ENCODE peak calls at places on chromosomes 6 and 20, in seven cellular contexts. R is esophagus squamous epithelium, I is upper lobe of left lung, B is choroid plexus epithelial cell, A is MM.1S, J is uterus, H is left lung. O is an unnamed sample.

GRCh38 chr20:45817652-45818194 is 5.3 kb downstream of the UBE2C start:
- DNase-seq in R (no peak), I (peak), B (peak), A (no peak), J (no peak), H (no peak), O (no peak)

GRCh38 chr6:159762681-159763293 is 942 bp downstream of the ACAT2 start:
- DNase-seq in R (no peak), I (peak), B (peak), A (peak), J (no peak), H (no peak), O (no peak)

GRCh38 chr6:45351076-45351475 is 22.9 kb downstream of the RUNX2 start:
- DNase-seq in R (no peak), I (no peak), B (no peak), A (no peak), J (no peak), H (no peak), O (no peak)

GRCh38 chr20:1809611-1810510 is 85.3 kb upstream of the SIRPA start:
- DNase-seq in R (no peak), I (no peak), B (no peak), A (no peak), J (no peak), H (no peak), O (no peak)

GRCh38 chr6:40809627-40810026 is 222.5 kb upstream of the LRFN2 start:
- DNase-seq in R (no peak), I (no peak), B (no peak), A (no peak), J (no peak), H (no peak), O (no peak)

GRCh38 chr20:49969946-49970345 is 12.8 kb upstream of the SNAI1 start:
- DNase-seq in R (no peak), I (no peak), B (no peak), A (peak), J (no peak), H (no peak), O (no peak)

GRCh38 chr6:88302769-88303230 is 136.7 kb upstream of the CNR1 start:
- DNase-seq in R (no peak), I (no peak), B (peak), A (no peak), J (no peak), H (no peak), O (no peak)

GRCh38 chr6:138989098-138989983 is 1.3 kb upstream of the REPS1 start:
- DNase-seq in R (no peak), I (no peak), B (no peak), A (no peak), J (no peak), H (no peak), O (no peak)

GRCh38 chr6:98825602-98826230 is 8.7 kb upstream of the POU3F2 start:
- DNase-seq in R (no peak), I (no peak), B (no peak), A (no peak), J (no peak), H (peak), O (no peak)

GRCh38 chr6:134020543-134020942 is 31.9 kb downstream of the SLC2A12 start:
- DNase-seq in R (no peak), I (no peak), B (no peak), A (no peak), J (no peak), H (no peak), O (no peak)

GRCh38 chr20:39605908-39606307 is 643.8 kb downstream of the DHX35 start:
- DNase-seq in R (no peak), I (no peak), B (no peak), A (no peak), J (no peak), H (no peak), O (no peak)

GRCh38 chr6:16168858-16169257 is 40.0 kb downstream of the MYLIP start:
- DNase-seq in R (no peak), I (no peak), B (peak), A (peak), J (no peak), H (no peak), O (no peak)

GRCh38 chr6:136173519-136174507 is 76.3 kb downstream of the MTFR2 start:
- DNase-seq in R (no peak), I (no peak), B (peak), A (no peak), J (peak), H (no peak), O (no peak)

GRCh38 chr6:10416863-10417641 is 2.2 kb upstream of the TFAP2A start:
- DNase-seq in R (no peak), I (no peak), B (no peak), A (no peak), J (no peak), H (peak), O (no peak)

GRCh38 chr6:105519954-105520353 is 117.1 kb upstream of the PREP start:
- DNase-seq in R (no peak), I (no peak), B (peak), A (no peak), J (no peak), H (no peak), O (no peak)

GRCh38 chr20:60064554-60064953 is 106.3 kb downstream of the CDH26 start:
- DNase-seq in R (no peak), I (no peak), B (no peak), A (no peak), J (no peak), H (no peak), O (no peak)

DNA sequence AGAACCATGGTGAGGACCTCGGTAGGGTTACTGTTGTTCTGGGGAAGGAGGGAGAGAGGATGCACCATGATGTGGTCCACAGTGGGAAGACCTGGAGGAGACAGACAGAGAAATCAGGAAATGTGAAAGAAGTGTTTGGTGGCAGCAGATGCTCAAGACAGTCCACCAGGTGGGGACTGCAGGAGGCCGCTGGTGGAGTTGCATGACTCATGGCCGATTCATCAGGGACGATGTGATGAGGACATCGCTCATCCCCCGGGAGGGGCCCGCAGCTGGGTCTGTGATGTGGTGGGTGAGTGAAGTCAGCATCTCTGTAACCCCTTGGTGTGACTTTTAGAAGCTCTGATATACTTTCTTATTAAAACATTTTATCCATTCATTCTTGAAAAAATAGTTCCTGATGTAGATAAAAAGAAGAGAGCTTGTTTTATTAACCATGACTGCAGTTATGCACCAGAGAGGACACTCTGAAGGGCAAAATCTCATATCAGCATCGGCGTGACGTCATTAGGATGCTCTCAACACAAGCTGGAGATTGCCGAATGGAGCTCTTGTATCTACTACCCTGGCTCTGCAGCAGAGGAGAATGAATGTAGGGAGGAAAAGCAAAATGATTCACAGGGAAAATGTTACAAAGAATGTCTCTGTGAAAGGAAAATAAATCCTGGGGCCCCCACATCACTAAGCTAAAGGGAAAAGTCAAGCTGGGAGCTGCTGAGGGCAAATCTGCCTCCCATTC is 71.2 kb downstream of the RAMACL start:
- DNase-seq in R (no peak), I (no peak), B (peak), A (no peak), J (no peak), H (no peak), O (peak)
- TF ChIP-seq CTCF in R (peak), I (no peak), B (peak), A (no peak), J (no peak), H (no peak), O (no peak)

GRCh38 chr6:122405417-122405816 is 6.0 kb downstream of the HSF2 start:
- DNase-seq in R (no peak), I (no peak), B (no peak), A (no peak), J (no peak), H (no peak), O (no peak)
- TF ChIP-seq CTCF in R (peak), I (no peak), B (peak), A (no peak), J (no peak), H (no peak), O (no peak)

DNA sequence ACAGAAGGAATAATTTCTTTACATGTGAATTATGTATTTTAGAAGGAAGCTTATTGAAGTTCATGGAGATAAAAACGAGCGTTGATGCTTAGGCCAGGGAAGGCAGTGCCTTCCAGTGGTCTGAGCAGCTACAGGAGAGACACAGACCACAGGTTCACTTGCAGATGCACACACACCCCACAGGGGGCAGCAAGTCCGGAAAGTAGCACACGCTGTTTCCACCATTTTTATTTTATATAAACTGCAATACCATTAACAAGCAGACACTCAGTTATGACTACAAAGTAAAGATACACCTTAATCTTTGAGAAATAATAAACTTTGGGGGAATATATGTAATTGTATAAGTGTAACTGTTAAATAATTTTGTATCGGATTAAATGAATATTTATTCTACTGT is 13.5 kb upstream of the DACT2 start:
- DNase-seq in R (no peak), I (no peak), B (peak), A (no peak), J (no peak), H (no peak), O (no peak)
- TF ChIP-seq CTCF in R (peak), I (peak), B (peak), A (no peak), J (no peak), H (no peak), O (no peak)

DNA sequence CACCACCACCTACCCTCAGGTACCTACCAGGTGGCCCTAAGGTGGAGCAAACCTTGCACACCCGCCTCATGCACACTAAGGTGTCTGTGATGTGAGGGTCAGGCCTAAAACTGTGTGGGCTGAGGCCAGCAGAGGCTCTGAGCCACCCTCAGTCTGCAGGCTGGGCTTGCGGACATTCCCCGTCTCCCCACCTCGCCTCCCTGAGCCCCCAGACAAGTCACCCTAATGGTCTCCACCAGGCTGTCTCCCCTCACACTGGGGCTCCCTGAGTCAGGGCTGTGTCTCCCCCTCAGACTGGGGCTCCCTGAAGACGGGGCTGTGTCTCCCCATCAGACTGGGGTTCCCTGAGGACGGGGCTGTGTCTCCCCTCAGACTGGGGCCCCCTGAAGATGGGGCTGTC is 12.5 kb downstream of the PRPH2 start:
- DNase-seq in R (no peak), I (no peak), B (no peak), A (no peak), J (no peak), H (no peak), O (no peak)
- TF ChIP-seq CTCF in R (no peak), I (no peak), B (no peak), A (no peak), J (no peak), H (no peak), O (no peak)

GRCh38 chr6:109469591-109470189 is 13.3 kb downstream of the ZBTB24 start:
- DNase-seq in R (no peak), I (no peak), B (no peak), A (no peak), J (no peak), H (no peak), O (no peak)

GRCh38 chr6:109471105-109471810 is 11.8 kb downstream of the ZBTB24 start:
- DNase-seq in R (no peak), I (no peak), B (no peak), A (no peak), J (no peak), H (no peak), O (no peak)

GRCh38 chr6:109474995-109475394 is 8.0 kb downstream of the ZBTB24 start:
- DNase-seq in R (no peak), I (no peak), B (no peak), A (no peak), J (no peak), H (no peak), O (no peak)

GRCh38 chr6:109473120-109473519 is 9.9 kb downstream of the ZBTB24 start:
- DNase-seq in R (no peak), I (no peak), B (no peak), A (no peak), J (no peak), H (no peak), O (no peak)

GRCh38 chr6:109472132-109472995 is 10.7 kb downstream of the ZBTB24 start:
- DNase-seq in R (no peak), I (no peak), B (no peak), A (no peak), J (no peak), H (no peak), O (peak)
- TF ChIP-seq CTCF in R (no peak), I (no peak), B (no peak), A (no peak), J (no peak), H (no peak), O (no peak)

DNA sequence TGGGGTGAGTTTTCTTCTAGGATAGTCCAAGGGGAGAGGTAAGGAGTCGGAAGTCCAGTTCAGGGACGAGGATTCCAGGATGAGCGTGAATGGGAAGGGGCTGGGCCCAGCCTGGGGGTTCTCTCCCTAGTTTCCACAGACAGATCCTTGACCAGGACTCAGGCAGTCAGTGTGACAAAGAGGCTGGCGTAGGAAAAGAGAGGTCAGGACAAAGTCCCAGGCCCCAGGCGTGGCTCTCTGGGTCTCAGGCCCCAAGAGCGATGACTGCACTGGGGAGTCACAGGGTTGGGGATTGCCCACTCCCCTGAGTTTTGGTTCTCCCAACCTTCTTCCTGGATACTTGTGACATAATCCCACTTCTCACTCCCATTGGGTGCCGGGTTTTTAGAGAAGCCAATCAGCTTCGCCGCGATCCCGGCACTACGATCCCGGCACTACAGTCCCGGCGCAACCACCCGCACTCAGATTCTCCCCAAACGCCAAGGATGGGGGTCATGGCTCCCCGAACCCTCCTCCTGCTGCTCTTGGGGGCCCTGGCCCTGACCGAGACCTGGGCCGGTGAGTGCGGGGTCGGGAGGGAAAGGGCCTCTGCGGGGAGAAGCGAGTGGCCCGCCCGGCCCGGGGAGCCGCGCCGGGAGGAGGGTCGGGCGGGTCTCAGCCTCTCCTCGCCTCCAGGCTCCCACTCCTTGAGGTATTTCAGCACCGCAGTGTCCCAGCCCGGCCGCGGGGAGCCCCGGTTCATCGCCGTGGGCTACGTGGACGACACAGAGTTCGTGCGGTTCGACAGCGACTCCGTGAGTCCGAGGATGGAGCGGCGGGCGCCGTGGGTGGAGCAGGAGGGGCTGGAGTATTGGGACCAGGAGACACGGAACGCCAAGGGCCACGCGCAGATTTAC is 46.2 kb upstream of the TRIM26 start:
- DNase-seq in R (no peak), I (peak), B (peak), A (peak), J (peak), H (peak), O (peak)
- TF ChIP-seq CTCF in R (peak), I (peak), B (peak), A (peak), J (peak), H (peak), O (no peak)

GRCh38 chr20:63520594-63520938 is at the start of gene PPDPF:
- DNase-seq in R (no peak), I (peak), B (peak), A (peak), J (peak), H (peak), O (peak)

GRCh38 chr20:63520939-63521601 is 505 bp downstream of the PPDPF start:
- DNase-seq in R (no peak), I (peak), B (peak), A (peak), J (peak), H (peak), O (peak)

GRCh38 chr20:63518946-63519764 is 1.4 kb upstream of the PPDPF start:
- DNase-seq in R (no peak), I (no peak), B (no peak), A (no peak), J (peak), H (peak), O (no peak)

GRCh38 chr20:63518351-63518861 is 2.2 kb upstream of the PPDPF start:
- DNase-seq in R (no peak), I (no peak), B (no peak), A (no peak), J (peak), H (peak), O (no peak)

DNA sequence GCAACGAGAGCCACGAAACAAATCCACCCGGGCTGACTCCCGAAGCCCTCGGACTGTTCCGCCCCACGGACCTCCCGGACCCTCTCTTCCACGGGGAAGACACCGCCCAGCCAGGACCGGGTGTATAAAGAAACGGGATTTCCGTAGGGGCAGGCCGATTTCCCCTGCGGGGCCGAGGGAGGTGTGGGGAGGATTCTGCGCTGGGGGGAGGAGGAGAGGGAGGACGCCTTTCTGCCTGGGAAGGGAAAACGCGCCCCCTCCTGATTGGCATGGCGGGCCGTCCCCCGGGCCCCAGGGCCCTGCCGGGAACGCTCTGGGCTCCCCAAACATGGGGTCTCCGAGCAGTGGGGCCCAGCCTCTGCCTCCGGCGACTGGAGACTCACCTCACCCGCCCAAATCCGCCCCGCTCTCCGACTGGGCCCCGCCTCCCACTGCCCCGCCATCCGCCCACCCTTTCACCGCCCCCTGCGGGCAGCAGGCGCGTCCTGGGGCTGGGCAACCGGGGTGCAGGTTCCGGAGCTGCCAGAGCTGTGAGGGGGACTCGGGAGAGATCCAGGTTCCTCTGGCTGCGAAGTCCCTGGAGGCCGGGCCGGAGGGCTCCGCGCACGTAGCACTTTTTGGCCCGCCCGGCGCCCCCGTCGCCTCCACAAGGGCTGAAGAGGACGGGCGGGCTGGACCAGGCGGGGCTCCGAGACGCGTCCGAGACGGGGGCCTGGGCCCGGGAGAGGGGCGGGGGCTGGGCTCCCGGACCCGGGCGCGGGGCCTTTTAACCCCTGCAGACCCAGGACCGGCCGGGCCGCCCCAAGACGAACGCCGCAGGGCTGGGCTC is 586 bp upstream of the PPDPF start:
- DNase-seq in R (no peak), I (peak), B (no peak), A (no peak), J (peak), H (peak), O (peak)
- TF ChIP-seq CTCF in R (no peak), I (peak), B (peak), A (peak), J (no peak), H (no peak), O (no peak)

O was measured in activated B cell treated with CpG ODN at 0.5 μM for 24 hours.